ENCODE peak calls at places on chromosomes 4 and X, in ten cellular contexts. P, H, Y, V, C, T, J, E, L and U are unnamed samples.

GRCh38 chr4:174713181-174713580 is 115.9 kb downstream of the GLRA3 start:
- DNase-seq in P (no peak), H (no peak), Y (no peak), V (no peak), C (no peak), T (peak), J (no peak), E (no peak), L (no peak), U (no peak)

GRCh38 chrX:72105436-72105835 is 26.3 kb downstream of the RTL5 start:
- DNase-seq in P (no peak), H (no peak), Y (no peak), V (no peak), C (no peak), T (no peak), J (no peak), E (no peak), L (no peak), U (peak)

GRCh38 chrX:13109811-13110210 is 65.4 kb upstream of the FAM9C start:
- DNase-seq in P (no peak), H (no peak), Y (no peak), V (no peak), C (no peak), T (peak), J (no peak), E (peak), L (no peak), U (no peak)

GRCh38 chrX:68691921-68692320 is 44.5 kb downstream of the STARD8 start:
- DNase-seq in P (no peak), H (no peak), Y (no peak), V (no peak), C (no peak), T (no peak), J (no peak), E (no peak), L (no peak), U (no peak)

GRCh38 chrX:20438871-20439526 is 172.3 kb upstream of the RPS6KA3 start:
- DNase-seq in P (no peak), H (no peak), Y (no peak), V (no peak), C (no peak), T (no peak), J (no peak), E (no peak), L (no peak), U (no peak)

GRCh38 chr4:1384675-1385372 is 21.4 kb downstream of the NKX1-1 start:
- DNase-seq in P (peak), H (peak), Y (no peak), V (no peak), C (no peak), T (no peak), J (no peak), E (no peak), L (peak), U (no peak)

GRCh38 chr4:4889781-4890180 is 30.3 kb downstream of the MSX1 start:
- DNase-seq in P (no peak), H (no peak), Y (no peak), V (no peak), C (no peak), T (no peak), J (no peak), E (no peak), L (no peak), U (no peak)

GRCh38 chr4:96685691-96686090 is 845.8 kb downstream of the PDHA2 start:
- DNase-seq in P (no peak), H (no peak), Y (no peak), V (no peak), C (no peak), T (no peak), J (no peak), E (no peak), L (no peak), U (no peak)

GRCh38 chr4:6339818-6340445 is 70.3 kb downstream of the WFS1 start:
- DNase-seq in P (no peak), H (peak), Y (no peak), V (no peak), C (no peak), T (no peak), J (no peak), E (no peak), L (no peak), U (no peak)

GRCh38 chr4:146478009-146478408 is 43.7 kb downstream of the SLC10A7 start:
- DNase-seq in P (no peak), H (peak), Y (no peak), V (no peak), C (no peak), T (no peak), J (no peak), E (no peak), L (no peak), U (no peak)

GRCh38 chr4:139988863-139989765 is 164.9 kb downstream of the MAML3 start:
- DNase-seq in P (peak), H (no peak), Y (peak), V (peak), C (no peak), T (peak), J (peak), E (peak), L (peak), U (no peak)

GRCh38 chr4:52983563-52984303 is 121.6 kb downstream of the RASL11B start:
- DNase-seq in P (no peak), H (no peak), Y (peak), V (peak), C (peak), T (peak), J (no peak), E (peak), L (no peak), U (no peak)

GRCh38 chr4:15766821-15767220 is 11.3 kb upstream of the CD38 start:
- DNase-seq in P (no peak), H (no peak), Y (no peak), V (no peak), C (no peak), T (no peak), J (no peak), E (no peak), L (no peak), U (no peak)

GRCh38 chr4:141896687-141897086 is 260.3 kb downstream of the IL15 start:
- DNase-seq in P (no peak), H (no peak), Y (no peak), V (no peak), C (no peak), T (no peak), J (no peak), E (peak), L (no peak), U (no peak)

GRCh38 chr4:14386196-14386595 is 616.1 kb upstream of the CPEB2 start:
- DNase-seq in P (no peak), H (no peak), Y (no peak), V (no peak), C (no peak), T (peak), J (no peak), E (peak), L (no peak), U (no peak)

GRCh38 chrX:46569621-46570020 is 3.9 kb upstream of the CHST7 start:
- DNase-seq in P (no peak), H (no peak), Y (no peak), V (no peak), C (no peak), T (no peak), J (no peak), E (no peak), L (no peak), U (no peak)

GRCh38 chr4:184937745-184938144 is 80.5 kb upstream of the HELT start:
- DNase-seq in P (no peak), H (peak), Y (no peak), V (no peak), C (no peak), T (peak), J (no peak), E (peak), L (no peak), U (no peak)

GRCh38 chr4:183765121-183765990 is 106.3 kb downstream of the TRAPPC11 start:
- DNase-seq in P (no peak), H (no peak), Y (no peak), V (no peak), C (no peak), T (no peak), J (no peak), E (no peak), L (no peak), U (no peak)

GRCh38 chrX:20718592-20718991 is 451.9 kb upstream of the RPS6KA3 start:
- DNase-seq in P (no peak), H (no peak), Y (no peak), V (no peak), C (no peak), T (no peak), J (no peak), E (no peak), L (no peak), U (no peak)

GRCh38 chr4:100933628-100934027 is 413.7 kb downstream of the PPP3CA start:
- DNase-seq in P (no peak), H (no peak), Y (no peak), V (no peak), C (no peak), T (peak), J (peak), E (peak), L (no peak), U (no peak)

GRCh38 chr4:152690706-152691651 is 11.2 kb upstream of the TMEM154 start:
- DNase-seq in P (no peak), H (no peak), Y (no peak), V (no peak), C (no peak), T (peak), J (no peak), E (no peak), L (no peak), U (no peak)

GRCh38 chr4:174522183-174523002 is at the start of gene HPGD:
- DNase-seq in P (peak), H (peak), Y (no peak), V (no peak), C (peak), T (peak), J (peak), E (no peak), L (peak), U (peak)

GRCh38 chr4:3484057-3484973 is 21.2 kb downstream of the DOK7 start:
- DNase-seq in P (no peak), H (no peak), Y (no peak), V (peak), C (peak), T (no peak), J (no peak), E (no peak), L (no peak), U (no peak)

GRCh38 chrX:46456125-46456922 is 88.9 kb downstream of the ZNF674 start:
- DNase-seq in P (no peak), H (no peak), Y (no peak), V (no peak), C (no peak), T (peak), J (no peak), E (no peak), L (no peak), U (no peak)

GRCh38 chrX:39716401-39716800 is 381.4 kb downstream of the BCOR start:
- DNase-seq in P (no peak), H (no peak), Y (no peak), V (no peak), C (no peak), T (no peak), J (no peak), E (no peak), L (no peak), U (no peak)

GRCh38 chr4:98092833-98093439 is 50.3 kb downstream of the STPG2 start:
- DNase-seq in P (no peak), H (no peak), Y (no peak), V (no peak), C (no peak), T (peak), J (no peak), E (peak), L (no peak), U (no peak)
- TF ChIP-seq CTCF in P (peak), H (peak), Y (peak), V (peak), C (peak), T (peak), J (no peak), E (peak), L (no peak), U (peak)

GRCh38 chr4:182443070-182443469 is 199.9 kb downstream of the TENM3 start:
- DNase-seq in P (no peak), H (no peak), Y (no peak), V (no peak), C (no peak), T (no peak), J (no peak), E (no peak), L (no peak), U (no peak)
- TF ChIP-seq CTCF in P (peak), H (no peak), Y (no peak), V (no peak), C (no peak), T (peak), J (no peak), E (peak), L (no peak), U (no peak)

DNA sequence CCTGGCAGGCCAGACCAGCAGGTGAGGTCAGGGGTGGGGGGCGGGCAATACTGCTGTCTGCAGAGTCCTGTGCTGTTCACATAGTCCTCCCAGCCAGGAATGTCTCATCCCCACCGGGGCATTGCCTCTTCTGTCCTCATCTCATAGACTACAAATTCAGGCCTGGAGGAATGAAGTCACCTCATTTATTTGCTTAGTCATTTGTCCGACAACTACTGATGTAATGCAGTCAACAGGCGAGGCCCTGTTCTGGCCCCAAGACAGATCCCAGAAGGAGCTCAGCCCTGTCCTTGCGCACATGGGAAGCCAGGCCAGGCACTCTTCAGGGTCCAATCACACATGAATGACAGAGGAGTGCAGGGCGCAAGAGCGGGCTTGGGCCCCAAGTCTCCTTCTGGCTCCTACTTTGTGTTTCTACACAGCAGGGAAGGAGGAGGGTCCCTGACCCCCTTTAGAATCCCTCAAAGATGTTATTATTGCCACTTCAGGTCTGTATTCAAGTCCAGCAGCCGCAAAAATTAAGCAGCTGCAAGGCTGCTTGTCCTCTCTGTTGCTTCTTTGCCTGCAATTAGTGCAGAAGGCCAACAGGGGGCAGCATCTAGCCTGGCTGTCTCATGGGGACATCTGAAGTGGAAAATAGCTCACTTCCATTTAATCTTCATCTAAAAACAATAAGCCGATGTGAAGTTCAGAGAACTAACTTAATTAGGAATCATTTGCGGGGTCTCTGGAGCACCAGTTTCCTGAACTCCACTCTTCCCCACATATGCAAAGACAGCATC is 15.2 kb upstream of the HMX1 start:
- DNase-seq in P (no peak), H (no peak), Y (no peak), V (no peak), C (no peak), T (no peak), J (no peak), E (peak), L (no peak), U (no peak)
- TF ChIP-seq CTCF in P (peak), H (peak), Y (peak), V (no peak), C (peak), T (peak), J (no peak), E (peak), L (no peak), U (no peak)

GRCh38 chr4:127601029-127601428 is 31.7 kb upstream of the INTU start:
- DNase-seq in P (no peak), H (no peak), Y (no peak), V (peak), C (no peak), T (peak), J (no peak), E (peak), L (no peak), U (no peak)
- TF ChIP-seq CTCF in P (peak), H (no peak), Y (peak), V (no peak), C (no peak), T (peak), J (no peak), E (peak), L (no peak), U (no peak)

DNA sequence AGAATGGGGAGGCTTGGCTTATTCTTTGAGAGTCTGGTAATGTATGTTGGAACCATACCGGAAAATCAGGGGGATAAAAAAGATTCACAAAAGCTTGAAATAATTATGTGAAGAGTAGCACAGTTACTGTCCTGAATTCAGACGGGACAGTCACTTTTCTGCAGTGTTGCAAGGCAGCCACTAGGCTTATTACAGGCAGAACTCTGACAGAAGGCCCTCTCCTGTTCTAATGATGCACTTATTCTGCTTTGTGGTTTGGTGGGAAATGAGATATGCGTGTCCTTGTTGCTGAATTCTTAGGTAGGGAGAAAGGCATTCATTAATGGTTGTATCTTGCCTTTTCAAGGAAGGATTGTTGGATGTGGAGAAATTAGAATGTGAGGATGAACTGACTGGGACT is 37.2 kb downstream of the GUCY1B1 start:
- DNase-seq in P (no peak), H (no peak), Y (no peak), V (no peak), C (no peak), T (peak), J (no peak), E (peak), L (no peak), U (no peak)
- TF ChIP-seq CTCF in P (peak), H (peak), Y (peak), V (peak), C (peak), T (peak), J (no peak), E (peak), L (peak), U (no peak)